ENCODE peak calls at places on chromosome 2, in seven cellular contexts. A is neuronal stem cell, R is IMR-90, J is H9, V is mesenchymal stem cell, T is mesendoderm, Z is H1. U is an unnamed sample.

GRCh38 chr2:196887431-196887830 is 39.1 kb downstream of the PGAP1 start:
- DNase-seq in T (no peak), R (no peak), A (no peak), J (no peak), V (no peak), Z (no peak), U (no peak)

GRCh38 chr2:173828189-173829157 is 136.7 kb downstream of the SP3 start:
- DNase-seq in R (peak), A (no peak), V (no peak), Z (no peak), T (no peak), J (no peak), U (no peak)

GRCh38 chr2:191319181-191319580 is 74.0 kb downstream of the MYO1B start:
- DNase-seq in T (no peak), V (peak), A (no peak), R (peak), Z (no peak), J (no peak), U (no peak)

GRCh38 chr2:201452058-201452736 is 657 bp downstream of the STRADB start:
- DNase-seq in R (no peak), V (peak), Z (no peak), J (no peak), A (no peak), T (no peak), U (peak)

GRCh38 chr2:240329116-240329665 is 106.3 kb upstream of the GPC1 start:
- DNase-seq in V (no peak), R (no peak), Z (no peak), A (no peak), J (no peak), T (no peak), U (no peak)

GRCh38 chr2:180578441-180578840 is 402.0 kb upstream of the UBE2E3 start:
- DNase-seq in A (no peak), J (no peak), R (no peak), V (no peak), T (no peak), Z (no peak), U (no peak)

GRCh38 chr2:173715483-173715882 is 249.7 kb downstream of the SP3 start:
- DNase-seq in J (no peak), R (no peak), V (no peak), A (no peak), T (no peak), Z (no peak), U (no peak)

GRCh38 chr2:187345338-187345737 is 102.7 kb downstream of the CALCRL start:
- DNase-seq in R (no peak), A (no peak), V (no peak), Z (no peak), J (no peak), T (no peak), U (no peak)

GRCh38 chr2:10194021-10194820 is 71.7 kb downstream of the RRM2 start:
- DNase-seq in T (no peak), J (no peak), A (no peak), Z (no peak), V (peak), R (peak), U (no peak)

GRCh38 chr2:151407281-151407680 is 2.4 kb upstream of the RIF1 start:
- DNase-seq in T (no peak), R (no peak), J (no peak), Z (no peak), A (no peak), V (no peak), U (peak)

GRCh38 chr2:15767679-15768078 is 172.7 kb upstream of the MYCN start:
- DNase-seq in V (no peak), Z (no peak), J (no peak), A (no peak), T (no peak), R (no peak), U (no peak)

GRCh38 chr2:15769235-15769634 is 171.1 kb upstream of the MYCN start:
- DNase-seq in Z (no peak), R (no peak), T (no peak), A (no peak), J (no peak), V (no peak), U (no peak)

GRCh38 chr2:15766911-15767597 is 173.3 kb upstream of the MYCN start:
- DNase-seq in A (no peak), T (no peak), J (no peak), Z (no peak), R (no peak), V (no peak), U (peak)

GRCh38 chr2:15769676-15770075 is 170.7 kb upstream of the MYCN start:
- DNase-seq in R (no peak), T (no peak), A (no peak), V (no peak), Z (no peak), J (no peak), U (no peak)

DNA sequence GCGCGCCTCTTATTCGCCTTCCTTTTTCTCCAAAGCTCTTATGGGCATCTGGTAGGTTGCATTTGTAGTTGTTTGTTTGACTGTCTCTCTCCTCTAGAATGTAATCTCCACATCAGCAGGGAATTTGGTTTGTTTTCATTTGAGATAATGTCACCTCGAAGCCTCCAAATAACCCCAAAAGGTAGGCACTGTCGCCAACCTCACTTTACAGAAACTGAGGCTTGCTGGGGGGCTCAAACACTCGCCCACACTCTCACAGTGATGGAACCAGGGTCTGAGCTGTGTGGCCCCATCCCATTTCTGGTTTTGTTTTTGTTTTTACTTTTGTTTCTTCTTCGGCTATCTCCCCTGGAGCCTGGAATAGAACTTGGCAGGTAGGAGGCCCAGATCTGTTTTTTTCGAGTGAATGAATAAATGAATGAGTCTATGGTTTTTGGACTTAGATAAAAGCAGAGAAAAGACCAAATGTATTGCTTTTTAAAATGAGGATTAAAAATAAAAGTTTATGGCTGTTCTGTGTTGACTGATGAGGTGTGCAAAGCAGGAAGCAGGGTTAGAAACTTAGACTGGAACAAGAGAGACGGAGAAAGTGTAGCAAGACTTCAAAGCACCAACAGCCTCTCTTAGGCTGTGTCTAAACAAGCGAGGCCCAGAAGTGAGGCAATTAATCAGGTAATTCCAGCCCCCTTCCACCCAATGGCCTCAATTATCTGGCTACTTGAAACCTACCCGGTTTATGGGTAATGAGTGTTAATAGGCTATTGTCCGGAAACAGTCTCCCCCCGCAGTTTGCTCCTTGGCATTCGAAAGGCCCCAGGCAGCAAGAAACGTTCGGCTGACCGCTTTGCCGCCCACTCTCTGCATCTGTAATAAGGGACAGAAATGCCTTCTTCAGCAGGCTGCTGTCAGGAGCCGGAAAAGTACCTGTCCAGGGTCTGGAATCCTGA is 171.9 kb upstream of the MYCN start:
- DNase-seq in T (peak), J (no peak), V (no peak), R (no peak), A (peak), Z (no peak), U (no peak)
- H2BK120ac ChIP-seq in T (no peak), J (no peak), V (no peak), R (no peak), A (no peak), Z (no peak), U (no peak)

GRCh38 chr2:169360984-169361705 is 1.2 kb downstream of the LRP2 start:
- DNase-seq in V (peak), T (peak), Z (no peak), J (peak), A (peak), R (no peak), U (no peak)
- H2BK120ac ChIP-seq in V (no peak), T (no peak), Z (no peak), J (no peak), A (peak), R (no peak), U (no peak)

DNA sequence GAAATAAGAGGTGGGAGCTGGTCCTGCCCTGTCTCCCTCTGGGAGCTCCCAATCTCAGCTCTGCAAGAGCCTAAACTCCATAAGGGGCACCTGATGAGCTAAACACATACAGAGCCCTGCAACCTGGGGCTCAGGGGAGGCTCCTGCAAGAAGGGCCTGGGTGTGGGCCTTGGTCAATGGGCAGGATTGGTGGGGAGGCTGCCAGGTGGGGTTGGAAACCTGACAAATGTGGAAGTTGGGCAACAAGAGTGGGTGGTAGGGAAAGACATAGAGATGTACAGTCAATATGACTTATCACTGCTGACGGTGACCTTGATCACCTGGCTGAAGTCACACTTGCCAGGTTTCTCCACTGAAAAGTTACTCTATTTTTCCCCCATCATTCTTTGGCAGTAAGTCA is 209.9 kb downstream of the TTC32 start:
- DNase-seq in Z (no peak), J (no peak), A (no peak), R (no peak), V (no peak), T (no peak), U (no peak)
- H2BK120ac ChIP-seq in Z (no peak), J (no peak), A (no peak), R (no peak), V (no peak), T (no peak), U (no peak)

GRCh38 chr2:8469709-8470493 is 212.0 kb upstream of the ID2 start:
- DNase-seq in J (no peak), A (no peak), R (no peak), T (no peak), Z (no peak), V (no peak), U (no peak)
- H2BK120ac ChIP-seq in J (no peak), A (no peak), R (no peak), T (no peak), Z (no peak), V (no peak), U (no peak)

GRCh38 chr2:36500072-36500471 is 97.9 kb downstream of the FEZ2 start:
- DNase-seq in A (no peak), R (no peak), T (no peak), J (no peak), Z (no peak), V (no peak), U (no peak)
- H2BK120ac ChIP-seq in A (no peak), R (no peak), T (no peak), J (no peak), Z (no peak), V (no peak), U (no peak)

GRCh38 chr2:159149786-159150185 is 136.7 kb downstream of the WDSUB1 start:
- DNase-seq in A (no peak), Z (no peak), J (no peak), R (no peak), T (no peak), V (no peak), U (no peak)

GRCh38 chr2:159152119-159152778 is 134.3 kb downstream of the WDSUB1 start:
- DNase-seq in J (no peak), R (no peak), Z (no peak), T (no peak), V (no peak), A (no peak), U (no peak)

GRCh38 chr2:159153063-159153462 is 133.4 kb downstream of the WDSUB1 start:
- DNase-seq in V (peak), A (no peak), T (no peak), J (no peak), R (no peak), Z (no peak), U (no peak)

GRCh38 chr2:159150208-159150607 is 136.3 kb downstream of the WDSUB1 start:
- DNase-seq in A (peak), Z (no peak), R (peak), J (no peak), T (no peak), V (no peak), U (no peak)

DNA sequence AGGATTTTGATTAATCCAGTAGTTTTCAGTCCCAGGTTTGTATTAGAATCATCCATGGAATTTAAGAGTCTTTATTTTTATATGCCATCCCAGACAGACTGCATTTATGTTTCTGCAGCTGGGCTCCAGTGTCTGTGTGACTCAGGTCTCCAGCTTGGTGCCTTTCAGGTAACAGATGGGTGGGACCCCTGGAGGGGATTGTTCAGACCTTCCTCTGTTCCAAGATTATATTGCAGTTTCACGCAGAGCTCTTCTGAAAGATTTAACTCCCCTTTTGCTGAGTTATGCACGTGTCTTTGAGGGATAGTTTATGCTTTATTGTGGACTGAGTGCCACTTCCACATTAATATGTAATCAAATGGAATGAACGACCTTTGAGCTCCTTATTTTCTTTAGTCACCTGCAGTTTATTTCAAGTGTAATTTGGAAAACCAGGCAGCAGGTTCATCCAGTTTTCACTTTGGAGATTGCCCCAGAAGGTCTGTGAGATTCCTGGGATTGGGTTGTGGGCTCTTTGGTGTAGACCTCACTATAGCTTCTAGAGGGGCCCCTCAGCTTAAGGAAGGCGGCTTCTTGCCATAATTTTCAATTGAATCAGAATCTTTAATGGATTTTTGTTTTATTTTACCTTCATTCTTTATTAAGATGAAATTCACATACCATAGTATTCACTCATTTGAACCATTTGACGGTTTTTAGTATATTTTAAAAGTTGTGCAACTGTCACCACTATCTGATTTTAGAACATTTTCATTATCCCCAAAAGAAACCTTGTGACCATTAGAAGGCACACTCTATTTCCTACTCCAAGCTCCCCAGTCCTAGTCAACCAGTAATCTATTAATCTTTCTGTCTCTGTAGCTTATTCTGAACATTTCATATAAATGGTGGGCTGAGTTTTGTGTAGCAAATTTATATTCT is 135.0 kb downstream of the WDSUB1 start:
- DNase-seq in J (no peak), Z (no peak), R (no peak), A (no peak), T (no peak), V (no peak), U (no peak)
- H2BK120ac ChIP-seq in J (no peak), Z (no peak), R (no peak), A (no peak), T (no peak), V (no peak), U (no peak)